ENCODE peak calls at places on chromosomes 3 and 15, in six cellular contexts. Z, M, F, K, P and O are unnamed samples.

GRCh38 chr3:141950572-141951493 is 74.4 kb downstream of the ATP1B3 start:
- DNase-seq in F (no peak), P (no peak), M (no peak), Z (no peak), K (no peak), O (no peak)

GRCh38 chr3:171874879-171875278 is 31.7 kb downstream of the TMEM212 start:
- DNase-seq in K (no peak), P (no peak), F (no peak), Z (no peak), M (no peak), O (no peak)

GRCh38 chr3:14345496-14346150 is 56.8 kb upstream of the SLC6A6 start:
- DNase-seq in M (no peak), F (no peak), Z (no peak), P (no peak), K (no peak), O (no peak)

GRCh38 chr3:162769559-162769958 is 1273.0 kb downstream of the OTOL1 start:
- DNase-seq in M (no peak), P (no peak), Z (no peak), F (no peak), K (no peak), O (no peak)

GRCh38 chr3:126259411-126260391 is 79.3 kb upstream of the ALDH1L1 start:
- DNase-seq in K (no peak), M (no peak), F (peak; percentile 63), P (no peak), Z (no peak), O (no peak)

GRCh38 chr3:124926426-124927116 is 8.0 kb downstream of the MUC13 start:
- DNase-seq in Z (no peak), M (no peak), K (no peak), F (no peak), P (no peak), O (no peak)

GRCh38 chr3:134423153-134423552 is 48.9 kb upstream of the AMOTL2 start:
- DNase-seq in Z (no peak), P (no peak), M (no peak), F (peak; percentile 50), K (no peak), O (no peak)

GRCh38 chr3:146148468-146148931 is 12.5 kb downstream of the PLOD2 start:
- DNase-seq in M (no peak), Z (no peak), K (no peak), P (no peak), F (no peak), O (no peak)

GRCh38 chr15:101709466-101709865 is 14.8 kb downstream of the TARS3 start:
- DNase-seq in K (no peak), F (no peak), Z (no peak), M (no peak), P (no peak), O (no peak)

GRCh38 chr3:197343111-197343510 is 44.7 kb upstream of the DLG1 start:
- DNase-seq in F (no peak), M (no peak), P (no peak), K (no peak), Z (no peak), O (no peak)

GRCh38 chr15:92898988-92899909 is 875 bp upstream of the CHD2 start:
- DNase-seq in K (no peak), F (no peak), P (no peak), Z (no peak), M (no peak), O (no peak)

GRCh38 chr3:46509661-46510187 is 11.9 kb downstream of the RTP3 start:
- DNase-seq in K (no peak), P (no peak), M (no peak), Z (no peak), F (no peak), O (no peak)

GRCh38 chr3:133955892-133956291 is 60.2 kb upstream of the RAB6B start:
- DNase-seq in P (no peak), Z (no peak), K (no peak), F (no peak), M (no peak), O (no peak)

GRCh38 chr3:66410976-66411375 is 89.8 kb downstream of the LRIG1 start:
- DNase-seq in Z (no peak), K (no peak), P (no peak), M (no peak), F (no peak), O (no peak)